ENCODE peak calls at places on chromosomes 4 and X, in nine cellular contexts. One of them, this sample, is unnamed.

GRCh38 chr4:169121920-169122319 is 111.9 kb upstream of the CBR4 start:
- DNase-seq in astrocyte: no peak
- DNase-seq in RWPE1: no peak
- DNase-seq in adrenal gland: no peak
- DNase-seq in AG10803: no peak
- DNase-seq in endodermal cell: no peak
- DNase-seq in cardiac muscle cell: no peak
- DNase-seq in SK-N-SH: no peak
- DNase-seq in upper lobe of right lung: no peak
- DNase-seq in this sample: no peak

GRCh38 chr4:47031011-47031678 is at the start of gene GABRB1:
- DNase-seq in astrocyte: peak; percentile 36
- DNase-seq in RWPE1: peak; percentile 36
- DNase-seq in adrenal gland: no peak
- DNase-seq in AG10803: peak; percentile 11
- DNase-seq in endodermal cell: peak; percentile 91
- DNase-seq in cardiac muscle cell: peak; percentile 55
- DNase-seq in SK-N-SH: peak; percentile 38
- DNase-seq in upper lobe of right lung: peak; percentile 78
- DNase-seq in this sample: no peak

GRCh38 chrX:38109042-38109904 is 102.9 kb downstream of the SYTL5 start:
- DNase-seq in astrocyte: no peak
- DNase-seq in RWPE1: no peak
- DNase-seq in adrenal gland: no peak
- DNase-seq in AG10803: no peak
- DNase-seq in endodermal cell: no peak
- DNase-seq in cardiac muscle cell: no peak
- DNase-seq in SK-N-SH: no peak
- DNase-seq in upper lobe of right lung: no peak
- DNase-seq in this sample: no peak

GRCh38 chr4:11011249-11011648 is 326.7 kb upstream of the CLNK start:
- DNase-seq in astrocyte: no peak
- DNase-seq in RWPE1: no peak
- DNase-seq in adrenal gland: no peak
- DNase-seq in AG10803: no peak
- DNase-seq in endodermal cell: no peak
- DNase-seq in cardiac muscle cell: no peak
- DNase-seq in SK-N-SH: no peak
- DNase-seq in upper lobe of right lung: no peak
- DNase-seq in this sample: no peak

GRCh38 chr4:71711044-71711984 is 72.6 kb downstream of the GC start:
- DNase-seq in astrocyte: no peak
- DNase-seq in RWPE1: no peak
- DNase-seq in adrenal gland: no peak
- DNase-seq in AG10803: no peak
- DNase-seq in endodermal cell: no peak
- DNase-seq in cardiac muscle cell: no peak
- DNase-seq in SK-N-SH: no peak
- DNase-seq in upper lobe of right lung: no peak
- DNase-seq in this sample: no peak

GRCh38 chr4:167196386-167196785 is 37.9 kb downstream of the SPOCK3 start:
- DNase-seq in astrocyte: peak; percentile 54
- DNase-seq in RWPE1: no peak
- DNase-seq in adrenal gland: no peak
- DNase-seq in AG10803: no peak
- DNase-seq in endodermal cell: no peak
- DNase-seq in cardiac muscle cell: no peak
- DNase-seq in SK-N-SH: no peak
- DNase-seq in upper lobe of right lung: no peak
- DNase-seq in this sample: no peak

GRCh38 chrX:39921838-39922237 is 175.9 kb downstream of the BCOR start:
- DNase-seq in astrocyte: no peak
- DNase-seq in RWPE1: no peak
- DNase-seq in adrenal gland: no peak
- DNase-seq in AG10803: no peak
- DNase-seq in endodermal cell: no peak
- DNase-seq in cardiac muscle cell: no peak
- DNase-seq in SK-N-SH: no peak
- DNase-seq in upper lobe of right lung: no peak
- DNase-seq in this sample: no peak

GRCh38 chr4:53003959-53004358 is 141.8 kb downstream of the RASL11B start:
- DNase-seq in astrocyte: peak; percentile 71
- DNase-seq in RWPE1: no peak
- DNase-seq in adrenal gland: no peak
- DNase-seq in AG10803: no peak
- DNase-seq in endodermal cell: no peak
- DNase-seq in cardiac muscle cell: no peak
- DNase-seq in SK-N-SH: no peak
- DNase-seq in upper lobe of right lung: no peak
- DNase-seq in this sample: no peak

GRCh38 chr4:81870275-81870674 is 398.6 kb upstream of the RASGEF1B start:
- DNase-seq in astrocyte: no peak
- DNase-seq in RWPE1: no peak
- DNase-seq in adrenal gland: no peak
- DNase-seq in AG10803: no peak
- DNase-seq in endodermal cell: no peak
- DNase-seq in cardiac muscle cell: no peak
- DNase-seq in SK-N-SH: no peak
- DNase-seq in upper lobe of right lung: no peak
- DNase-seq in this sample: no peak

GRCh38 chr4:146739182-146739581 is 100.5 kb downstream of the POU4F2 start:
- DNase-seq in astrocyte: no peak
- DNase-seq in RWPE1: no peak
- DNase-seq in adrenal gland: no peak
- DNase-seq in AG10803: no peak
- DNase-seq in endodermal cell: no peak
- DNase-seq in cardiac muscle cell: no peak
- DNase-seq in SK-N-SH: no peak
- DNase-seq in upper lobe of right lung: no peak
- DNase-seq in this sample: no peak

GRCh38 chr4:64068096-64068495 is 341.2 kb downstream of the TECRL start:
- DNase-seq in astrocyte: no peak
- DNase-seq in RWPE1: no peak
- DNase-seq in adrenal gland: no peak
- DNase-seq in AG10803: no peak
- DNase-seq in endodermal cell: no peak
- DNase-seq in cardiac muscle cell: no peak
- DNase-seq in SK-N-SH: no peak
- DNase-seq in upper lobe of right lung: no peak
- DNase-seq in this sample: no peak

GRCh38 chrX:42755820-42756219 is 22.1 kb downstream of the PPP1R2C start:
- DNase-seq in astrocyte: peak; percentile 65
- DNase-seq in RWPE1: peak; percentile 8
- DNase-seq in adrenal gland: peak; percentile 55
- DNase-seq in AG10803: peak; percentile 58
- DNase-seq in endodermal cell: no peak
- DNase-seq in cardiac muscle cell: peak; percentile 70
- DNase-seq in SK-N-SH: no peak
- DNase-seq in upper lobe of right lung: no peak
- DNase-seq in this sample: no peak

DNA sequence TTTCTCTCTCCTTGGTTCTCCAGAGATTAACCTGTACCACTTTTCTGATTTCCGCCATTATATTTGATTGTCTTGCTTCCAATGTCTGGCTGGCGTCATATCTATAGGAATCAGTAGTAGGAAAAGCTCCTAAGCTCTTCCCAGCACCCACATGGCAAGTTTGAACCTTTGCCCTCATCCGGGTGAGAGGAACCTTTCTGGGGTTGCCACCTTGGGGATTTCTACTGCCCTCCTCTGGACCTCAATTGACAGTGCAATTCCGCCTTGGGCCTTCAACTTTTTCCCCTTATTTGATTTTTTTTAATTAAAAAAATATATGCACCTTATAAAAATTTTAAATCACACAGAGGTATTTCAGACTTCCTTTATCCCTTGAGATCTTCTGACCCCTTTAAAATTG is 2.0 kb upstream of the CXorf66 start:
- DNase-seq in astrocyte: no peak
- DNase-seq in RWPE1: no peak
- DNase-seq in adrenal gland: no peak
- DNase-seq in AG10803: no peak
- DNase-seq in endodermal cell: peak; percentile 56
- DNase-seq in cardiac muscle cell: peak; percentile 6
- DNase-seq in SK-N-SH: peak; percentile 15
- DNase-seq in upper lobe of right lung: no peak
- DNase-seq in this sample: peak; percentile 22
- TF ChIP-seq CTCF in astrocyte: peak; percentile 14
- TF ChIP-seq CTCF in RWPE1: no peak
- TF ChIP-seq CTCF in adrenal gland: peak; percentile 17
- TF ChIP-seq CTCF in AG10803: peak; percentile 39
- TF ChIP-seq CTCF in endodermal cell: peak; percentile 83
- TF ChIP-seq CTCF in cardiac muscle cell: peak; percentile 34
- TF ChIP-seq CTCF in SK-N-SH: peak; percentile 53
- TF ChIP-seq CTCF in upper lobe of right lung: no peak
- TF ChIP-seq CTCF in this sample: peak; percentile 20

GRCh38 chr4:94334519-94334918 is 8.1 kb downstream of the HPGDS start:
- DNase-seq in astrocyte: no peak
- DNase-seq in RWPE1: no peak
- DNase-seq in adrenal gland: no peak
- DNase-seq in AG10803: no peak
- DNase-seq in endodermal cell: no peak
- DNase-seq in cardiac muscle cell: no peak
- DNase-seq in SK-N-SH: no peak
- DNase-seq in upper lobe of right lung: no peak
- DNase-seq in this sample: no peak

GRCh38 chr4:94333864-94334263 is 8.8 kb downstream of the HPGDS start:
- DNase-seq in astrocyte: no peak
- DNase-seq in RWPE1: no peak
- DNase-seq in adrenal gland: no peak
- DNase-seq in AG10803: no peak
- DNase-seq in endodermal cell: no peak
- DNase-seq in cardiac muscle cell: no peak
- DNase-seq in SK-N-SH: no peak
- DNase-seq in upper lobe of right lung: no peak
- DNase-seq in this sample: no peak

GRCh38 chr4:94329933-94330332 is 12.7 kb downstream of the HPGDS start:
- DNase-seq in astrocyte: no peak
- DNase-seq in RWPE1: no peak
- DNase-seq in adrenal gland: no peak
- DNase-seq in AG10803: no peak
- DNase-seq in endodermal cell: no peak
- DNase-seq in cardiac muscle cell: no peak
- DNase-seq in SK-N-SH: no peak
- DNase-seq in upper lobe of right lung: no peak
- DNase-seq in this sample: no peak

GRCh38 chr4:94334962-94335361 is 7.7 kb downstream of the HPGDS start:
- DNase-seq in astrocyte: no peak
- DNase-seq in RWPE1: no peak
- DNase-seq in adrenal gland: no peak
- DNase-seq in AG10803: no peak
- DNase-seq in endodermal cell: no peak
- DNase-seq in cardiac muscle cell: no peak
- DNase-seq in SK-N-SH: no peak
- DNase-seq in upper lobe of right lung: no peak
- DNase-seq in this sample: no peak

GRCh38 chr4:94332983-94333590 is 9.5 kb downstream of the HPGDS start:
- DNase-seq in astrocyte: no peak
- DNase-seq in RWPE1: no peak
- DNase-seq in adrenal gland: no peak
- DNase-seq in AG10803: no peak
- DNase-seq in endodermal cell: peak; percentile 72
- DNase-seq in cardiac muscle cell: peak; percentile 31
- DNase-seq in SK-N-SH: no peak
- DNase-seq in upper lobe of right lung: no peak
- DNase-seq in this sample: no peak
- TF ChIP-seq CTCF in astrocyte: peak; percentile 20
- TF ChIP-seq CTCF in RWPE1: no peak
- TF ChIP-seq CTCF in adrenal gland: no peak
- TF ChIP-seq CTCF in AG10803: no peak
- TF ChIP-seq CTCF in endodermal cell: peak; percentile 79
- TF ChIP-seq CTCF in cardiac muscle cell: peak; percentile 43
- TF ChIP-seq CTCF in SK-N-SH: peak; percentile 48
- TF ChIP-seq CTCF in upper lobe of right lung: peak; percentile 11
- TF ChIP-seq CTCF in this sample: no peak

DNA sequence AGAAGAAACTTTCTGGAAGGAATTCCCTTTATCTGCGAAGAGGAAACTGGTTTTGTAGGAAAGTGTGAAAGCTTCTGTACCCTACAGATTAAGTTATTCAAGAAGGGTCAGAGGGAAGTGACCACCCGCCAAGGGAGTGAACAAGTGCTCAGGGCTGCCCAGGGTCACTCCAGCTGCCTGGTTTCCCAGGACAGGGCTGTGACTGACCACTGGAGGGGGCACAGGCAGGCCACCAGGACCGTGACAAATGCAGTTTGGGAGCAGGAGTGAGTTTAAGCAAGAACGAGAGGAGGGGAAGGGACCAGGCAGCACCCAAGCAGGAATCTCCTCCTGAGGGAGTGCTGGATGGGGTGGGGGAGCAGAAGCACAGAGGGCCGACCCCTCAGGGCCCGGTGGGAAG is 34.2 kb downstream of the ZFYVE28 start:
- DNase-seq in astrocyte: no peak
- DNase-seq in RWPE1: no peak
- DNase-seq in adrenal gland: no peak
- DNase-seq in AG10803: no peak
- DNase-seq in endodermal cell: no peak
- DNase-seq in cardiac muscle cell: no peak
- DNase-seq in SK-N-SH: no peak
- DNase-seq in upper lobe of right lung: no peak
- DNase-seq in this sample: no peak
- TF ChIP-seq CTCF in astrocyte: no peak
- TF ChIP-seq CTCF in RWPE1: no peak
- TF ChIP-seq CTCF in adrenal gland: no peak
- TF ChIP-seq CTCF in AG10803: no peak
- TF ChIP-seq CTCF in endodermal cell: peak; percentile 57
- TF ChIP-seq CTCF in cardiac muscle cell: no peak
- TF ChIP-seq CTCF in SK-N-SH: no peak
- TF ChIP-seq CTCF in upper lobe of right lung: no peak
- TF ChIP-seq CTCF in this sample: no peak

GRCh38 chrX:46386511-46386910 is 158.7 kb downstream of the ZNF674 start:
- DNase-seq in astrocyte: no peak
- DNase-seq in RWPE1: no peak
- DNase-seq in adrenal gland: no peak
- DNase-seq in AG10803: no peak
- DNase-seq in endodermal cell: no peak
- DNase-seq in cardiac muscle cell: no peak
- DNase-seq in SK-N-SH: no peak
- DNase-seq in upper lobe of right lung: no peak
- DNase-seq in this sample: no peak

GRCh38 chrX:46383006-46383405 is 162.2 kb downstream of the ZNF674 start:
- DNase-seq in astrocyte: no peak
- DNase-seq in RWPE1: no peak
- DNase-seq in adrenal gland: no peak
- DNase-seq in AG10803: no peak
- DNase-seq in endodermal cell: no peak
- DNase-seq in cardiac muscle cell: no peak
- DNase-seq in SK-N-SH: no peak
- DNase-seq in upper lobe of right lung: no peak
- DNase-seq in this sample: no peak

GRCh38 chrX:46382595-46382994 is 162.6 kb downstream of the ZNF674 start:
- DNase-seq in astrocyte: no peak
- DNase-seq in RWPE1: no peak
- DNase-seq in adrenal gland: no peak
- DNase-seq in AG10803: no peak
- DNase-seq in endodermal cell: no peak
- DNase-seq in cardiac muscle cell: no peak
- DNase-seq in SK-N-SH: no peak
- DNase-seq in upper lobe of right lung: no peak
- DNase-seq in this sample: no peak

GRCh38 chrX:46380148-46380752 is 165.0 kb downstream of the ZNF674 start:
- DNase-seq in astrocyte: no peak
- DNase-seq in RWPE1: no peak
- DNase-seq in adrenal gland: no peak
- DNase-seq in AG10803: no peak
- DNase-seq in endodermal cell: no peak
- DNase-seq in cardiac muscle cell: no peak
- DNase-seq in SK-N-SH: no peak
- DNase-seq in upper lobe of right lung: no peak
- DNase-seq in this sample: no peak

GRCh38 chrX:46381630-46382029 is 163.6 kb downstream of the ZNF674 start:
- DNase-seq in astrocyte: peak; percentile 4
- DNase-seq in RWPE1: no peak
- DNase-seq in adrenal gland: no peak
- DNase-seq in AG10803: peak; percentile 15
- DNase-seq in endodermal cell: peak; percentile 72
- DNase-seq in cardiac muscle cell: peak; percentile 32
- DNase-seq in SK-N-SH: no peak
- DNase-seq in upper lobe of right lung: no peak
- DNase-seq in this sample: no peak
- TF ChIP-seq CTCF in astrocyte: peak; percentile 22
- TF ChIP-seq CTCF in RWPE1: no peak
- TF ChIP-seq CTCF in adrenal gland: peak; percentile 31
- TF ChIP-seq CTCF in AG10803: peak; percentile 53
- TF ChIP-seq CTCF in endodermal cell: peak; percentile 74
- TF ChIP-seq CTCF in cardiac muscle cell: peak; percentile 44
- TF ChIP-seq CTCF in SK-N-SH: peak; percentile 55
- TF ChIP-seq CTCF in upper lobe of right lung: peak; percentile 42
- TF ChIP-seq CTCF in this sample: peak; percentile 33